ENCODE peak calls at places on chromosomes 3 and 15, in nine cellular contexts. One of them, this sample, is unnamed.

GRCh38 chr3:23712656-23713559 is 92.8 kb upstream of the UBE2E1 start:
- DNase-seq in H1: peak; percentile 68
- DNase-seq in A549: no peak
- DNase-seq in tibial nerve: peak; percentile 23
- DNase-seq in stomach: no peak
- DNase-seq in spleen: no peak
- DNase-seq in IMR-90: peak; percentile 96
- DNase-seq in ovary: peak; percentile 55
- DNase-seq in HepG2: no peak
- DNase-seq in this sample: peak; percentile 61

GRCh38 chr15:36742696-36743095 is 163.3 kb downstream of the CDIN1 start:
- DNase-seq in H1: no peak
- DNase-seq in A549: no peak
- DNase-seq in tibial nerve: no peak
- DNase-seq in stomach: no peak
- DNase-seq in spleen: no peak
- DNase-seq in IMR-90: peak; percentile 25
- DNase-seq in ovary: no peak
- DNase-seq in HepG2: no peak
- DNase-seq in this sample: no peak

GRCh38 chr3:72977060-72977459 is 19.6 kb upstream of the PPP4R2 start:
- DNase-seq in H1: no peak
- DNase-seq in A549: no peak
- DNase-seq in tibial nerve: no peak
- DNase-seq in stomach: no peak
- DNase-seq in spleen: no peak
- DNase-seq in IMR-90: peak; percentile 14
- DNase-seq in ovary: no peak
- DNase-seq in HepG2: no peak
- DNase-seq in this sample: no peak

GRCh38 chr3:122758877-122759670 is 34.6 kb downstream of the HSPBAP1 start:
- DNase-seq in H1: no peak
- DNase-seq in A549: no peak
- DNase-seq in tibial nerve: no peak
- DNase-seq in stomach: no peak
- DNase-seq in spleen: no peak
- DNase-seq in IMR-90: no peak
- DNase-seq in ovary: no peak
- DNase-seq in HepG2: no peak
- DNase-seq in this sample: no peak

GRCh38 chr3:43921056-43921455 is 230.3 kb downstream of the ABHD5 start:
- DNase-seq in H1: no peak
- DNase-seq in A549: no peak
- DNase-seq in tibial nerve: no peak
- DNase-seq in stomach: no peak
- DNase-seq in spleen: no peak
- DNase-seq in IMR-90: no peak
- DNase-seq in ovary: no peak
- DNase-seq in HepG2: no peak
- DNase-seq in this sample: no peak

GRCh38 chr3:74643636-74644035 is 29.2 kb upstream of the CNTN3 start:
- DNase-seq in H1: no peak
- DNase-seq in A549: no peak
- DNase-seq in tibial nerve: no peak
- DNase-seq in stomach: peak; percentile 70
- DNase-seq in spleen: no peak
- DNase-seq in IMR-90: peak; percentile 65
- DNase-seq in ovary: peak; percentile 80
- DNase-seq in HepG2: no peak
- DNase-seq in this sample: peak; percentile 51

GRCh38 chr15:26531489-26531888 is 241.4 kb downstream of the GABRB3 start:
- DNase-seq in H1: no peak
- DNase-seq in A549: no peak
- DNase-seq in tibial nerve: no peak
- DNase-seq in stomach: no peak
- DNase-seq in spleen: no peak
- DNase-seq in IMR-90: no peak
- DNase-seq in ovary: no peak
- DNase-seq in HepG2: no peak
- DNase-seq in this sample: no peak

GRCh38 chr3:60636846-60637245 is 614.4 kb downstream of the FHIT start:
- DNase-seq in H1: no peak
- DNase-seq in A549: no peak
- DNase-seq in tibial nerve: no peak
- DNase-seq in stomach: no peak
- DNase-seq in spleen: no peak
- DNase-seq in IMR-90: peak; percentile 20
- DNase-seq in ovary: no peak
- DNase-seq in HepG2: no peak
- DNase-seq in this sample: no peak

GRCh38 chr15:59528965-59529402 is 82.6 kb upstream of the GCNT3 start:
- DNase-seq in H1: peak; percentile 96
- DNase-seq in A549: peak; percentile 74
- DNase-seq in tibial nerve: peak; percentile 58
- DNase-seq in stomach: peak; percentile 87
- DNase-seq in spleen: peak; percentile 92
- DNase-seq in IMR-90: peak; percentile 81
- DNase-seq in ovary: peak; percentile 76
- DNase-seq in HepG2: peak; percentile 76
- DNase-seq in this sample: peak; percentile 69

GRCh38 chr15:79680721-79681120 is 216.1 kb downstream of the MTHFS start:
- DNase-seq in H1: no peak
- DNase-seq in A549: peak; percentile 74
- DNase-seq in tibial nerve: no peak
- DNase-seq in stomach: no peak
- DNase-seq in spleen: no peak
- DNase-seq in IMR-90: peak; percentile 88
- DNase-seq in ovary: no peak
- DNase-seq in HepG2: no peak
- DNase-seq in this sample: no peak

GRCh38 chr15:88166330-88166993 is 90.1 kb downstream of the NTRK3 start:
- DNase-seq in H1: peak; percentile 78
- DNase-seq in A549: no peak
- DNase-seq in tibial nerve: no peak
- DNase-seq in stomach: no peak
- DNase-seq in spleen: no peak
- DNase-seq in IMR-90: no peak
- DNase-seq in ovary: no peak
- DNase-seq in HepG2: peak; percentile 10
- DNase-seq in this sample: no peak

GRCh38 chr15:57133127-57133968 is 214.9 kb downstream of the TCF12 start:
- DNase-seq in H1: no peak
- DNase-seq in A549: no peak
- DNase-seq in tibial nerve: no peak
- DNase-seq in stomach: no peak
- DNase-seq in spleen: no peak
- DNase-seq in IMR-90: peak; percentile 34
- DNase-seq in ovary: no peak
- DNase-seq in HepG2: no peak
- DNase-seq in this sample: no peak

GRCh38 chr15:34338347-34338746 is 766 bp upstream of the SLC12A6 start:
- DNase-seq in H1: no peak
- DNase-seq in A549: no peak
- DNase-seq in tibial nerve: no peak
- DNase-seq in stomach: no peak
- DNase-seq in spleen: peak; percentile 86
- DNase-seq in IMR-90: no peak
- DNase-seq in ovary: peak; percentile 44
- DNase-seq in HepG2: no peak
- DNase-seq in this sample: no peak

GRCh38 chr15:73370151-73370550 is 1.4 kb upstream of the HCN4 start:
- DNase-seq in H1: no peak
- DNase-seq in A549: no peak
- DNase-seq in tibial nerve: no peak
- DNase-seq in stomach: no peak
- DNase-seq in spleen: no peak
- DNase-seq in IMR-90: no peak
- DNase-seq in ovary: no peak
- DNase-seq in HepG2: no peak
- DNase-seq in this sample: no peak

GRCh38 chr3:44136421-44136820 is 105.3 kb upstream of the TOPAZ1 start:
- DNase-seq in H1: no peak
- DNase-seq in A549: no peak
- DNase-seq in tibial nerve: no peak
- DNase-seq in stomach: no peak
- DNase-seq in spleen: no peak
- DNase-seq in IMR-90: no peak
- DNase-seq in ovary: no peak
- DNase-seq in HepG2: no peak
- DNase-seq in this sample: no peak

DNA sequence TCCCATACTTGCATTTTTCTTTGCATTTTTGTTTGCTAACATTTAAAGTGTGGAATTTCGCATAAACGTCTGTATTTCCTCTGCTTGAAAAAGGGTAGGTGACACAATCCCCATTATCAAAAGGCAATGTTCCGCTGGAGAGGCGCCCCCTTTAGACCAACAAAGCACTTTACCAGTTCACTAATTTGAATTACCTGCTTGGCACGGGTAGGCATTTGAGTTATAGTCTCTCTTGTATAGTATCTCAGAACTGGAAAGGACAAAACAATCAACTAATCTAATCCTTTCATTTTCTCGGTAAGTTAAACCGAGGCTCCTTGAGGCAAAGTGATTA is 775 bp upstream of the CCDC39 start:
- DNase-seq in H1: no peak
- DNase-seq in A549: peak; percentile 5
- DNase-seq in tibial nerve: no peak
- DNase-seq in stomach: no peak
- DNase-seq in spleen: no peak
- DNase-seq in IMR-90: peak; percentile 18
- DNase-seq in ovary: no peak
- DNase-seq in HepG2: no peak
- DNase-seq in this sample: no peak
- H3K27ac ChIP-seq in H1: no peak overlapping the region
- H3K27ac ChIP-seq in A549: no peak overlapping the region
- H3K27ac ChIP-seq in tibial nerve: no peak overlapping the region
- H3K27ac ChIP-seq in stomach: no peak overlapping the region
- H3K27ac ChIP-seq in spleen: peak overlapping the region; percentile 14
- H3K27ac ChIP-seq in IMR-90: no peak overlapping the region
- H3K27ac ChIP-seq in ovary: no peak overlapping the region
- H3K27ac ChIP-seq in HepG2: no peak overlapping the region
- H3K27ac ChIP-seq in this sample: no peak overlapping the region

GRCh38 chr3:108088697-108089096 is 2.1 kb downstream of the CD47 start:
- DNase-seq in H1: no peak
- DNase-seq in A549: no peak
- DNase-seq in tibial nerve: no peak
- DNase-seq in stomach: no peak
- DNase-seq in spleen: no peak
- DNase-seq in IMR-90: peak; percentile 16
- DNase-seq in ovary: no peak
- DNase-seq in HepG2: no peak
- DNase-seq in this sample: no peak
- H3K4me3 ChIP-seq in H1: no peak overlapping the region
- H3K4me3 ChIP-seq in A549: no peak overlapping the region
- H3K4me3 ChIP-seq in tibial nerve: peak overlapping the region; percentile 82
- H3K4me3 ChIP-seq in stomach: peak overlapping the region; percentile 97
- H3K4me3 ChIP-seq in spleen: peak overlapping the region; percentile 82
- H3K4me3 ChIP-seq in IMR-90: peak overlapping the region; percentile 24
- H3K4me3 ChIP-seq in ovary: peak overlapping the region; percentile 5
- H3K4me3 ChIP-seq in HepG2: no peak overlapping the region
- H3K4me3 ChIP-seq in this sample: peak overlapping the region; percentile 92

DNA sequence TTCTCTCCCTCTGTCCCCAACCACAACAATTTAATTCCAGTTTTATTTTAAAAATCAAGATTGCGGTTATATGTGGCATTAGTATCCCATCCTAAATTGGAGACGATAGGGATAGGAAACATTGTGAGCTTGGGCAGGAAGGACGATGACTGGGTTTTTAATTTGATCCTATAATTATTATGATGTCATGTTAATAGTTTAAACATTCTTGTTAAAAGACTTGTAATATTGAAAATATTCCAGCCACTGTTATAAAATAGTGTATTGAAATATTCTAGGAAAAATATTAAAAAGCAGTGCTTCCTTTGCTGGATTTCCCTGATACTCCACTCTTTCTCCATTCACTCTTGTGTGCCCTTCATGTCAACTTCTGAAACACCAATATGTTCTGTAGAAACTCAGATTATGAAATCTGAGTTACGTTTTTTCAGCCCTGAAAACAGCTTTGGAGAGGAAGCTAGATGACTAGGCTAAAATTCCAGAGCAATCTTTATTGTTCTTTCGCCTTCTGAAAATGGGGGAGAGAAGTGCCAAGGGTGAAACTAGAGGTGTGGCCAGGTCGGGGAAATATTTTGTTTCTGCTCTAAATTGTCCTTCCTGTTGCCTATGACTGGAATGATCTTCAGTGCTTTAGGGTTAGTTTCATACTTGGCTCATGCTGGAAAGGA is 46.1 kb upstream of the MAP3K13 start:
- DNase-seq in H1: no peak
- DNase-seq in A549: no peak
- DNase-seq in tibial nerve: no peak
- DNase-seq in stomach: no peak
- DNase-seq in spleen: no peak
- DNase-seq in IMR-90: peak; percentile 33
- DNase-seq in ovary: no peak
- DNase-seq in HepG2: peak; percentile 43
- DNase-seq in this sample: no peak
- TF ChIP-seq POLR2A in H1: no peak
- TF ChIP-seq POLR2A in A549: no peak
- TF ChIP-seq POLR2A in tibial nerve: no peak
- TF ChIP-seq POLR2A in stomach: no peak
- TF ChIP-seq POLR2A in spleen: no peak
- TF ChIP-seq POLR2A in IMR-90: no peak
- TF ChIP-seq POLR2A in ovary: no peak
- TF ChIP-seq POLR2A in HepG2: no peak
- TF ChIP-seq POLR2A in this sample: no peak

GRCh38 chr15:65087873-65088642 is 11.5 kb downstream of the KBTBD13 start:
- DNase-seq in H1: no peak
- DNase-seq in A549: no peak
- DNase-seq in tibial nerve: peak; percentile 33
- DNase-seq in stomach: no peak
- DNase-seq in spleen: no peak
- DNase-seq in IMR-90: no peak
- DNase-seq in ovary: no peak
- DNase-seq in HepG2: no peak
- DNase-seq in this sample: peak; percentile 80

GRCh38 chr15:65085990-65086679 is 9.6 kb downstream of the KBTBD13 start:
- DNase-seq in H1: peak; percentile 77
- DNase-seq in A549: peak; percentile 71
- DNase-seq in tibial nerve: no peak
- DNase-seq in stomach: peak; percentile 38
- DNase-seq in spleen: no peak
- DNase-seq in IMR-90: peak; percentile 16
- DNase-seq in ovary: no peak
- DNase-seq in HepG2: peak; percentile 72
- DNase-seq in this sample: no peak

GRCh38 chr15:65086680-65087111 is 10.2 kb downstream of the KBTBD13 start:
- DNase-seq in H1: no peak
- DNase-seq in A549: peak; percentile 43
- DNase-seq in tibial nerve: no peak
- DNase-seq in stomach: no peak
- DNase-seq in spleen: no peak
- DNase-seq in IMR-90: no peak
- DNase-seq in ovary: no peak
- DNase-seq in HepG2: no peak
- DNase-seq in this sample: no peak

GRCh38 chr15:65088643-65089021 is 12.1 kb downstream of the KBTBD13 start:
- DNase-seq in H1: no peak
- DNase-seq in A549: no peak
- DNase-seq in tibial nerve: no peak
- DNase-seq in stomach: no peak
- DNase-seq in spleen: no peak
- DNase-seq in IMR-90: no peak
- DNase-seq in ovary: no peak
- DNase-seq in HepG2: peak; percentile 64
- DNase-seq in this sample: no peak

GRCh38 chr15:65087411-65087810 is 10.9 kb downstream of the KBTBD13 start:
- DNase-seq in H1: no peak
- DNase-seq in A549: no peak
- DNase-seq in tibial nerve: no peak
- DNase-seq in stomach: no peak
- DNase-seq in spleen: no peak
- DNase-seq in IMR-90: no peak
- DNase-seq in ovary: no peak
- DNase-seq in HepG2: no peak
- DNase-seq in this sample: no peak
- H3K27ac ChIP-seq in H1: no peak overlapping the region
- H3K27ac ChIP-seq in A549: no peak overlapping the region
- H3K27ac ChIP-seq in tibial nerve: peak overlapping the region; percentile 73
- H3K27ac ChIP-seq in stomach: peak overlapping the region; percentile 44
- H3K27ac ChIP-seq in spleen: peak overlapping the region; percentile 59
- H3K27ac ChIP-seq in IMR-90: no peak overlapping the region
- H3K27ac ChIP-seq in ovary: peak overlapping the region; percentile 52
- H3K27ac ChIP-seq in HepG2: no peak overlapping the region
- H3K27ac ChIP-seq in this sample: peak overlapping the region; percentile 92

This sample was measured in heart left ventricle.